ENCODE peak calls at places on chromosomes 6 and 20, in five cellular contexts. J is esophagus squamous epithelium, N is Karpas-422, X is upper lobe of right lung, E is AG09309. W is an unnamed sample.

GRCh38 chr6:56595490-56596122 is 47.1 kb downstream of the DST start:
- DNase-seq in N (peak), X (no peak), E (no peak), J (no peak), W (peak)

GRCh38 chr6:32148722-32149576 is 2.8 kb downstream of the PRRT1 start:
- DNase-seq in X (peak), N (peak), E (no peak), J (no peak), W (no peak)

GRCh38 chr6:168284187-168284586 is 35.4 kb downstream of the DACT2 start:
- DNase-seq in E (no peak), J (no peak), N (no peak), X (no peak), W (no peak)

GRCh38 chr6:83199865-83200230 is 6.7 kb downstream of the RWDD2A start:
- DNase-seq in J (no peak), E (no peak), X (no peak), N (no peak), W (no peak)

GRCh38 chr6:167701010-167701409 is 125.7 kb upstream of the AFDN start:
- DNase-seq in J (no peak), N (no peak), X (no peak), E (no peak), W (no peak)

GRCh38 chr20:4811661-4812181 is 90.0 kb downstream of the PRND start:
- DNase-seq in E (no peak), X (peak), N (peak), J (peak), W (peak)

GRCh38 chr6:40555092-40555491 is 32.1 kb downstream of the LRFN2 start:
- DNase-seq in X (no peak), N (no peak), J (no peak), E (no peak), W (no peak)

GRCh38 chr6:23890543-23891227 is 235.3 kb upstream of the NRSN1 start:
- DNase-seq in E (no peak), N (no peak), X (no peak), J (no peak), W (peak)

GRCh38 chr6:52596371-52597028 is 19.6 kb upstream of the TRAM2 start:
- DNase-seq in E (no peak), N (no peak), X (no peak), J (no peak), W (peak)

GRCh38 chr6:152484806-152485205 is 152.4 kb downstream of the SYNE1 start:
- DNase-seq in J (no peak), E (no peak), N (no peak), X (no peak), W (no peak)

GRCh38 chr6:7341989-7342742 is 29.2 kb upstream of the SSR1 start:
- DNase-seq in E (no peak), N (no peak), J (no peak), X (no peak), W (peak)

GRCh38 chr6:14518515-14519217 is 401.1 kb downstream of the CD83 start:
- DNase-seq in E (no peak), N (no peak), X (no peak), J (no peak), W (no peak)

GRCh38 chr6:16903470-16903869 is 142.2 kb upstream of the ATXN1 start:
- DNase-seq in J (no peak), E (no peak), X (no peak), N (no peak), W (peak)

GRCh38 chr6:147016440-147016839 is 187.8 kb upstream of the STXBP5 start:
- DNase-seq in E (no peak), N (no peak), J (no peak), X (no peak), W (no peak)

GRCh38 chr6:98764378-98764911 is 69.9 kb upstream of the POU3F2 start:
- DNase-seq in N (no peak), J (no peak), X (no peak), E (no peak), W (no peak)

GRCh38 chr6:55898342-55898741 is 23.0 kb upstream of the BMP5 start:
- DNase-seq in E (no peak), J (no peak), X (no peak), N (no peak), W (no peak)

GRCh38 chr6:37134622-37135191 is 35.2 kb upstream of the PIM1 start:
- DNase-seq in J (no peak), X (no peak), E (peak), N (no peak), W (no peak)

GRCh38 chr6:44128020-44128917 is 915 bp downstream of the TMEM63B start:
- DNase-seq in E (no peak), N (no peak), J (no peak), X (peak), W (peak)

GRCh38 chr6:27651371-27651732 is 178.4 kb upstream of the ZNF184 start:
- DNase-seq in E (no peak), X (no peak), N (no peak), J (no peak), W (no peak)
- H3K4me3 ChIP-seq in E (no peak), X (no peak), N (no peak), J (no peak), W (no peak)

GRCh38 chr6:29941006-29941405 is 1.3 kb upstream of the HLA-A start:
- DNase-seq in X (no peak), E (no peak), J (no peak), N (no peak), W (no peak)
- H3K4me3 ChIP-seq in X (no peak), E (no peak), J (no peak), N (no peak), W (no peak)

DNA sequence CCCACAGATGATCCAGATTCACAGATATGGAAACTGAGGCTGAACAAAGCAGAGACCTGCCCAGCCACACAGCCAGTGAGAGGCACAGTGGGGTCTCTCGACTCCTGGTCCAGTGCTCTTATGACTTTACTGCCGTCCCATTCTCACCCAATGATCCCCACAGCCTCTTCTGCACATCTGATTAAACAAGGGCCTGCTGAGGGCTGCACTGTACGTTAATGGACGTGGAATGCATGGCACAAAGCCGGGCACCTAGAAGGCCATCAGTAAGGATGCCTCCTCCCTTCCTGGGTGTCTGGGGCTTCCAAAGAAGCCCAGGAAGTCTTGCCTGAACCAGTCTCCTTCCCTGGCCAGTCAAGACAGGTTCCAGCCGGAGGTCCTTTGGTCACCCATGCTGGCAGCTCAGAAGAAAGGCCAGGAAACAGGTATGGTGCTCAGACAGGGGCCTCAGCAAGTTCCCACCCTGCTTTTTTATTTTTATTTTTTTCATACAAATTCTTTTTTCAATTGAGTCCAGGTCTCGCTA is 3.8 kb downstream of the TFEB start:
- DNase-seq in J (no peak), X (no peak), N (no peak), E (no peak), W (no peak)
- H3K4me3 ChIP-seq in J (no peak), X (no peak), N (peak), E (no peak), W (no peak)

DNA sequence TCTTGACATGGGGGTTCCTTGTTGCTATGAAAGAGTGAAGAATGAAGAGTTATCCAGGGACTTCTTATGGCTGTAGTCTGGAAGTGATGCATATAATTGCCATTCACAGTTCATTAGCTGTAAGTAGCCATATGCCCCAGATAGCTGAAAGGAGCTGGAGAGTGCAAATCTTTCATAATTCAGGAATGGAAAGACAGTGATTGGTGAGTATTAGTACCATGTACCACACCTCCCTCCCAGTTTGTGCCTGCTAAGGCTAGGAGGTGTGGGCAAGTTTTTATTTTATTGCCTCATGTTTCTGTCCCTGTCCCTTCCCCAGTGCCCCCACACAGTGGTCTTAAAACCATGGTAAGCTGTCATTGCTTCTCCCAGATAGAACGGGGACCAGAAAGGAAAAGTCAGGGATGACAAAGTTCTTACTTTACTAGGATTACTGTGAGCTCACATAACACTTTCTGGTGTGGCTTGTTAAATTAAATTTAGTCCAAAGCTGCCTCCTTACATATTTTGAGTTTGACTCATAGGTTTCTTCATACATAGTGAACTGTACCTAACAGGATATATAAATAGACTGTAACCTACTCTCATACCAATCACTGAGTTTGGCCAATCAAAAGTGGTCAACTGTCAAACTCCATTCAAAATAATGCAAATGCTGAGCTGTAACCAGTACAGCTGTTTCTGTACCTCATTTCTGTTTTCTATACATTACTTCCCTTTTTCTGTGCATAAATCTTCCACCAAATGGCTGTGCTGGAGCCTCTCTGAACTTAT is 119.4 kb downstream of the RFPL4B start:
- DNase-seq in E (peak), J (no peak), N (peak), X (no peak), W (peak)
- H3K4me3 ChIP-seq in E (no peak), J (no peak), N (peak), X (no peak), W (no peak)

DNA sequence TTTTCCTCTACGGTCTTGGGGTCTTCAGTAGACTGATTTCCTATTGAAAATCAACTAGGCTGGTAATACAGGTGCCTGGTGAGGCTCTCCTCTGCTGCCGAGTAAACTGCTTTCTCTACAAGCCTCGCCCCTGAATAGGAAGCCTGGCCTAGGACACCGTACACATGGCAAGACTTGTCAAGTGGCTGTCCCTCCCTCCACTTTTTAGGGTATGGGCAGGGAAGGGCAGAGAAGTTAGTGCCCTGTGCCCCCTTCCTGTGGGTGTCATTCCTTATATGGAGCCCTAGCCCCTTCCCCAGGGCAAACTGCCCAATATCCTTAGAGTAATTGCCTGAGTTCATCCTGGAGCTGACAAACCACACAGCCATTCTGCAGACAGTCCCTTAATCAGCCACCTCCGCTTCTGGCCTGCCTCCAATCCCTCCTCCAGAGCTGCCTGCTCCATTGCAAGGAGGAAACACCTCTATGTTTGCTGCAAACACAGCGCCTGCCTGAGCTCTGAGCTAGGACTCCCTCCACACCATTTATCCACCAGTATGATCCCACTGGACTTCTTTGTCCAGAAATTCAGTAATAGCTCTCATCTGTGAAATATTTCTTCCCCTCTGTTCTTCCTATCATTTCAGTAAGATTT is 93.1 kb downstream of the CHD6 start:
- DNase-seq in X (peak), E (no peak), J (no peak), N (no peak), W (no peak)
- H3K4me3 ChIP-seq in X (no peak), E (no peak), J (no peak), N (no peak), W (no peak)